ENCODE peak calls at places on chromosome 9, in eight cellular contexts. E is breast epithelium, J is GM23338, P is upper lobe of left lung, Q is GM12878, W is stomach, U is prostate gland, X is sigmoid colon. S is an unnamed sample. For H3K4me1, the result is how much of the 10 kb centered on the place peaks cover.

GRCh38 chr9:75615284-75615683 is 275.2 kb upstream of the PCSK5 start:
- DNase-seq in J (peak), W (no peak), X (no peak), U (no peak), Q (no peak), P (no peak), E (no peak), S (no peak)

GRCh38 chr9:16626577-16627130 is 243.8 kb downstream of the BNC2 start:
- DNase-seq in W (no peak), P (no peak), X (peak), U (no peak), Q (no peak), J (peak), E (no peak), S (no peak)

GRCh38 chr9:21796768-21797167 is 5.7 kb upstream of the MTAP start:
- DNase-seq in J (no peak), P (no peak), Q (no peak), X (no peak), W (no peak), U (no peak), E (no peak), S (no peak)

GRCh38 chr9:77177894-77178794 is 810 bp downstream of the VPS13A start:
- DNase-seq in W (peak), U (peak), P (peak), X (peak), J (peak), Q (no peak), E (no peak), S (no peak)

GRCh38 chr9:21455320-21455719 is 15.1 kb downstream of the IFNA1 start:
- DNase-seq in E (no peak), P (no peak), W (no peak), J (peak), X (no peak), U (peak), Q (no peak), S (no peak)

GRCh38 chr9:30673132-30673531 is 1711.3 kb upstream of the ACO1 start:
- DNase-seq in J (no peak), P (no peak), W (no peak), E (no peak), X (no peak), Q (no peak), U (no peak), S (no peak)

GRCh38 chr9:121059998-121060636 is 10.0 kb upstream of the C5 start:
- DNase-seq in E (no peak), W (no peak), U (peak), J (peak), Q (no peak), P (no peak), X (no peak), S (no peak)

GRCh38 chr9:72954431-72955420 is 1.9 kb upstream of the ALDH1A1 start:
- DNase-seq in E (no peak), U (no peak), Q (no peak), J (no peak), W (no peak), X (peak), P (no peak), S (no peak)

GRCh38 chr9:105415344-105415980 is 32.4 kb upstream of the FSD1L start:
- DNase-seq in X (peak), U (peak), P (no peak), W (peak), J (peak), E (peak), Q (no peak), S (no peak)

GRCh38 chr9:120917989-120918630 is 8.5 kb downstream of the TRAF1 start:
- DNase-seq in Q (no peak), U (no peak), E (no peak), X (no peak), W (no peak), P (no peak), J (no peak), S (no peak)

GRCh38 chr9:110999379-110999778 is 38.9 kb downstream of the LPAR1 start:
- DNase-seq in J (no peak), U (no peak), W (no peak), E (no peak), X (no peak), Q (no peak), P (no peak), S (no peak)

GRCh38 chr9:3058409-3058808 is 214.5 kb upstream of the PUM3 start:
- DNase-seq in X (no peak), E (no peak), W (no peak), U (no peak), Q (no peak), J (no peak), P (no peak), S (no peak)

GRCh38 chr9:21395778-21396717 is 10.8 kb upstream of the IFNA2 start:
- DNase-seq in W (peak), X (peak), P (peak), Q (no peak), U (peak), J (peak), E (no peak), S (no peak)

GRCh38 chr9:134368571-134368970 is 42.3 kb downstream of the RXRA start:
- DNase-seq in Q (no peak), W (no peak), U (no peak), J (no peak), E (no peak), X (no peak), P (no peak), S (no peak)

GRCh38 chr9:134369416-134370212 is 43.4 kb downstream of the RXRA start:
- DNase-seq in X (no peak), Q (no peak), P (no peak), E (no peak), W (no peak), J (no peak), U (no peak), S (no peak)

GRCh38 chr9:134370638-134371037 is 44.4 kb downstream of the RXRA start:
- DNase-seq in J (no peak), X (no peak), U (no peak), E (no peak), Q (no peak), W (no peak), P (peak), S (no peak)

GRCh38 chr9:134371731-134372130 is 45.5 kb downstream of the RXRA start:
- DNase-seq in E (peak), U (peak), W (peak), X (peak), J (no peak), P (peak), Q (no peak), S (no peak)

DNA sequence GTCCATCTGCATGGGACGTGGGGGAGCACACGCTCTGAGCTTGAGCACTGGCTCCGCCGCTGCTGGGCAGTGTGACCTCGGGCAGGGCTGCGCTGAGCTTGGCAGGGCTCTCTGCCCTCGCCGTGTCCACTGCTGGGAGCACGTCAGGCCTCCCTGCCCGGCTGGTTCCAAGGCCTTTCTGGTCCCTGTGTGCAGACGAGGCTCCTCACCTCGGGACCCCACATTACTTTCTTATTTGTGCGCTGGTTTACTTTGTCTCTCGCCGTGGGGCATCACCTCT is 43.9 kb downstream of the RXRA start:
- DNase-seq in Q (no peak), U (no peak), J (no peak), W (no peak), P (no peak), X (no peak), E (no peak), S (no peak)
- H3K4me1 ChIP-seq in Q (under half), U (half or more), J (under half), W (half or more), P (half or more), X (half or more), E (under half), S (half or more)

DNA sequence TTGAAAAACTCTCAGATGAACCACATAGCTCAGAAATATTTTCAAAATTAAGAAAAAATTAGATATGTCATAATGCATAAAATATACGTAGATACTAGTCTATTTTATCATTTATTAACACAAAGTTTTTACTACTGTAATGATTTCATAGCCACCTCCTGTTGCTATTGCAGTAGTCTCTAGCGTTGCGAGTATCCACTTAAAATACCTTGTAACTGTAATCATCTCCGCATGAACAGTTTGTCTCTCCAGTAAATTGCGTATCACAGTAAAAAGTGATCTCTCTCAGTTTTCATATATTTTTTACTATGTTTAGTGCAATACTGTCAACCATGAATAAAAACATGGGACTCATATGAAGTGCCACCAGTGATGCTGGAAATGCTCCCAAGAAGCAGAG is 417.9 kb upstream of the ZNF462 start:
- DNase-seq in E (no peak), J (no peak), P (no peak), X (no peak), Q (no peak), U (no peak), W (no peak), S (no peak)
- TF ChIP-seq POLR2AphosphoS5 in E (no peak), J (no peak), P (no peak), X (no peak), Q (no peak), U (no peak), W (no peak), S (no peak)

DNA sequence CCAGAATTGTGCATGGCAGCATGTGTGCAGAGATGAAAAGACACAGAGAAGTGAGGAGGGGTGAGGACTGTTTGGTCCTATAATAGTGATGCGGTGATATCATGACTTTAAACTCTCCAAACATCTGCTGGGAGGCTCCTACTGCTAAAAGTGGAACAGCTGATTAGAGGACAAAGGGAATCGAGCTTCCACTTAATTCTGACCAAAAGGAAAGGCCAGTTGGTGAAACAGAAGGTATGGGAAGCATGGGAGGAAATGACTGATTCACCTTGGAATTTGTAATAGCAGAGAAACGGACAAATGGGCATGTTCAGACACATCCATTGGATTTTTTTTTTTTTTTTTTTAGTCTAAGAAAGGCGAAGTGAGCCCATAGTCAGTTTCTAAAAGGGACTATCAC is 67.5 kb upstream of the MAMDC2 start:
- DNase-seq in X (no peak), E (no peak), Q (no peak), P (no peak), U (no peak), J (no peak), W (no peak), S (no peak)
- H3K27ac ChIP-seq in X (no peak), E (peak), Q (no peak), P (no peak), U (no peak), J (no peak), W (no peak), S (no peak)

GRCh38 chr9:98101868-98102273 is 17.2 kb downstream of the TRIM14 start:
- DNase-seq in Q (peak), P (no peak), E (peak), U (no peak), J (peak), W (peak), X (no peak), S (no peak)

GRCh38 chr9:98104445-98104881 is 14.6 kb downstream of the TRIM14 start:
- DNase-seq in U (no peak), E (no peak), J (no peak), P (no peak), W (no peak), X (no peak), Q (no peak), S (no peak)

GRCh38 chr9:98099898-98100297 is 19.1 kb downstream of the TRIM14 start:
- DNase-seq in E (no peak), J (no peak), X (no peak), W (no peak), U (peak), P (no peak), Q (no peak), S (no peak)

GRCh38 chr9:98099346-98099745 is 19.7 kb downstream of the TRIM14 start:
- DNase-seq in E (no peak), P (no peak), W (no peak), Q (no peak), U (no peak), J (no peak), X (no peak), S (no peak)

DNA sequence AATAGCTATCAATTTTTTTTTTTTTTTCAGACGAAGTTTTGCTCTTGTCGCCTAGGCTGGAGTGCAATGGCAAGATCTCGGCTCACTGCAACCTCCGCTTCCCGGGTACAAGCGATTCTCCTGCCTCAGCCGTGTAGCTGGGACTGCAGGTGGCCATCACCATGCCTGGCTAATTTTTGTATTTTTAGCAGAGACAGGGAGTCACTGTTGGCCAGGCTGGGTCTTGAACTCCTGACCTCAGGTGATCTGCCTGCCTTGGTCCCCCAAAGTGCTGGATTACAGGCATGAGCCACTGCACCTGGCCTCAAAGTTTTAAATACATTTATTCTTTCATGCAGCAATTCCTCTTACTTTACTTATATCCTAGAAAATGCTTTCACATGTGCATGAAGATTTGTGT is 17.6 kb downstream of the TRIM14 start:
- DNase-seq in W (no peak), P (no peak), E (no peak), Q (no peak), J (no peak), X (no peak), U (no peak), S (no peak)
- H3K4me1 ChIP-seq in W (under half), P (under half), E (under half), Q (half or more), J (under half), X (under half), U (under half), S (under half)

GRCh38 chr9:137538058-137538457 is 12.1 kb downstream of the PNPLA7 start:
- DNase-seq in U (no peak), J (no peak), W (no peak), Q (no peak), P (no peak), E (no peak), X (no peak), S (no peak)
- TF ChIP-seq POLR2AphosphoS5 in U (no peak), J (no peak), W (no peak), Q (no peak), P (no peak), E (no peak), X (no peak), S (no peak)

GRCh38 chr9:115058175-115058574 is 59.8 kb downstream of the TNC start:
- DNase-seq in U (no peak), X (no peak), J (no peak), Q (no peak), W (no peak), P (no peak), E (no peak), S (no peak)

GRCh38 chr9:115057559-115057958 is 60.4 kb downstream of the TNC start:
- DNase-seq in X (no peak), J (no peak), E (no peak), P (no peak), W (peak), Q (no peak), U (no peak), S (no peak)

GRCh38 chr9:115063058-115063850 is 54.7 kb downstream of the TNC start:
- DNase-seq in J (peak), W (no peak), X (no peak), U (no peak), P (no peak), E (no peak), Q (no peak), S (no peak)

DNA sequence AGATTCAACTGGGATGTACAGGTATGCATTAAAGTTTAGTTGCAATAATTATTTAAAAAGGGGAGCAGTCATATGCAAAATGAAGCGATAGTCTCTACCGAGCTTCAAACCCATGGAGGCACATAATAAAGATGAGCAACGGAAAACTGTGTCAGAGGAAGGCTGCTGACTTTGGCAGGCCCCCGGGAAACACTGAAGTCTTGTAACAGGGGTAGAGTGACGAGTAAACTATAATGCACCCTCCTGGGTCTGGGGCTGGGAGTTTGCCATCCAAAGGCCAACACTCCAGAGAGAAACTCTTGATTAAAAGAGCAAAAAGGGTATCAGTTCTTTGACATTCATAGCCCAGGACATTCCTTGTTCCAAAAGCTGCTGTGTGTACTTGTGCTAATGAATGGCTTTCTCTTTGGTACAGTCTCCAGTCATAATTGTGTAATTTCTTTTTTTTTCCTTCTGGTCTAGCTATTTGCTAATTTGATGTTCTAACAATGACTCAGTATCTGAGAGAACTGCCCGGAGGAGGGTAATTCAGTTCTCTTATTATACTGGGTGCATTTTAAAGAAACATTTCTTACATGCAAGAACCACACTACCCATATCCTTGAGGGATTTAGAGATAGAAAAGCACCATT is 59.2 kb downstream of the TNC start:
- DNase-seq in E (no peak), X (no peak), Q (no peak), W (no peak), P (no peak), J (no peak), U (no peak), S (no peak)
- H3K27ac ChIP-seq in E (peak), X (peak), Q (no peak), W (peak), P (no peak), J (no peak), U (no peak), S (no peak)

DNA sequence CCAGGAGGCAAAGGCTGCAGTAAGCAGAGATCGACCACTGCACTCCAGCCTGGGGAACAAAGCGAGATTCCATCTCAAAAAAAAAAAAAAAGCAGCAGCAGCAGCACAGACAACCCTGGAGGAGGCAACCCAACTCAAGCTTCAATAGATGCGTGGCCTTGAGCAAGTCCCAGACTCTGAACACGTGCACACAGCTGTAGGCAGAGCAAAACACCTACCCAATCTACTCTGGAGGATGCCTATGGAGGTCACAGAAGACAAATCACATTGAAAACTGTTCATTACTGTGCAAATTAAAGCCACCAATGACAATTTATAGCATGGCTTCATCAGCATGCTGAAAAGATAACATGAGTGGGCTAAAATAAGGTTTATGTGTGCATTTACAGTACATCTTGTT is 7.2 kb downstream of the TLE1 start:
- DNase-seq in J (no peak), Q (no peak), E (no peak), X (no peak), U (no peak), P (no peak), W (no peak), S (no peak)
- H3K4me1 ChIP-seq in J (half or more), Q (under half), E (under half), X (half or more), U (under half), P (under half), W (half or more), S (half or more)

DNA sequence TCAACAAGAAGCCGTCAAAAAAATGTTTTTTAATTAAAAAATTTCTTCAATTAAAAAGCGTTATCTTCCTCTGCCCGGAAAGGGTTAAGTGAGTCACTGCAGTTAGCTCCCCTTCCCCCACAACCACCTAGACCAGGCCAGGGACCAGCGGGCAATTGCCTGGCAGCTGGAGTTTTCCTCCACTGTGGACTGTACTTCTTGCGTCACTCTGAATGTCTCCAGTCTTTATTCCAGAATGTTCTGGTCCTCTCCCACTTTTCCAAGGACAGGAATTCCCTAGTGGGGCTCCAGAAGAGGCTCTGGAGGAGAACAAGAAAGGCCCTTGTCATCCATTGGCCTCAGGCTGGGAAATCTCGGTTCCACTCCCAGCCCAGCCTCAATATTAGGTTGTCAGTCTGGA is 114.0 kb downstream of the C9orf50 start:
- DNase-seq in Q (no peak), W (no peak), P (no peak), X (no peak), U (no peak), J (peak), E (no peak), S (no peak)
- TF ChIP-seq POLR2AphosphoS5 in Q (no peak), W (no peak), P (no peak), X (no peak), U (no peak), J (no peak), E (no peak), S (no peak)

S was measured in vagina.